ENCODE peak calls at places on chromosome 7, in nine cellular contexts. H is CD8-positive, alpha-beta T cell; X is IMR-90; D is lower lobe of right lung; C is astrocyte of the spinal cord; G is NB4; V is bronchial epithelial cell; A is PC-3; F is choroid plexus epithelial cell. S is an unnamed sample.
A peak's percentile ranks its signal among the peaks of the same experiment; 100 is the strongest.

GRCh38 chr7:114822844-114823243 is 99.0 kb upstream of the MDFIC start:
- DNase-seq in A (peak; percentile 64), H (no peak), C (no peak), D (no peak), X (no peak), F (no peak), V (no peak), G (no peak), S (no peak)

GRCh38 chr7:7190142-7190541 is 7.8 kb downstream of the C1GALT1 start:
- DNase-seq in C (peak; percentile 52), G (peak; percentile 18), V (no peak), X (peak; percentile 74), A (no peak), D (no peak), H (no peak), F (peak; percentile 90), S (peak; percentile 85)

GRCh38 chr7:82429408-82429807 is 14.2 kb downstream of the CACNA2D1 start:
- DNase-seq in F (no peak), D (no peak), V (no peak), G (no peak), X (no peak), H (no peak), A (no peak), C (no peak), S (peak; percentile 16)

GRCh38 chr7:105680505-105681187 is 99.4 kb upstream of the EFCAB10 start:
- DNase-seq in H (no peak), F (no peak), V (no peak), D (peak; percentile 64), C (no peak), X (no peak), G (no peak), A (no peak), S (no peak)

GRCh38 chr7:92644406-92645113 is 54.4 kb upstream of the FAM133B start:
- DNase-seq in F (peak; percentile 45), G (no peak), X (peak; percentile 37), D (no peak), V (peak; percentile 52), A (no peak), H (no peak), C (no peak), S (peak; percentile 55)

GRCh38 chr7:85554294-85554877 is 367.5 kb upstream of the SEMA3D start:
- DNase-seq in H (no peak), V (peak; percentile 71), A (peak; percentile 82), D (no peak), G (peak; percentile 70), C (peak; percentile 80), X (peak; percentile 82), F (peak; percentile 88), S (peak; percentile 85)

GRCh38 chr7:50629238-50629901 is 64.2 kb upstream of the DDC start:
- DNase-seq in F (no peak), A (no peak), H (no peak), D (no peak), V (no peak), X (no peak), G (no peak), C (no peak), S (no peak)

GRCh38 chr7:151992375-151992774 is 33.1 kb upstream of the GALNT11 start:
- DNase-seq in V (peak; percentile 34), G (peak; percentile 77), F (peak; percentile 33), D (peak; percentile 71), A (peak; percentile 68), X (no peak), H (peak; percentile 16), C (no peak), S (peak; percentile 15)

GRCh38 chr7:15489383-15489782 is 72.4 kb downstream of the AGMO start:
- DNase-seq in H (no peak), A (no peak), G (no peak), F (no peak), C (no peak), X (no peak), D (no peak), V (no peak), S (no peak)

GRCh38 chr7:128003179-128003578 is 28.1 kb downstream of the LRRC4 start:
- DNase-seq in V (no peak), C (no peak), A (no peak), H (no peak), F (no peak), X (no peak), D (no peak), G (no peak), S (no peak)

GRCh38 chr7:18109762-18110161 is 82.1 kb upstream of the PRPS1L1 start:
- DNase-seq in C (peak; percentile 60), V (peak; percentile 21), X (peak; percentile 55), H (no peak), D (no peak), F (no peak), G (no peak), A (peak; percentile 55), S (no peak)

GRCh38 chr7:7639847-7640220 is 718 bp upstream of the UMAD1 start:
- DNase-seq in A (peak; percentile 22), V (peak; percentile 52), H (peak; percentile 26), C (no peak), G (peak; percentile 53), F (peak; percentile 29), X (peak; percentile 2), D (no peak), S (peak; percentile 43)

GRCh38 chr7:127064-127598 is 65.2 kb upstream of the FAM20C start:
- DNase-seq in G (no peak), H (no peak), X (no peak), F (no peak), C (no peak), A (no peak), D (no peak), V (no peak), S (no peak)

GRCh38 chr7:96786998-96787395 is 77.4 kb upstream of the SEM1 start:
- DNase-seq in C (no peak), V (no peak), A (no peak), D (no peak), H (no peak), X (no peak), G (no peak), F (no peak), S (no peak)

GRCh38 chr7:99618726-99619125 is 2.0 kb downstream of the ZSCAN25 start:
- DNase-seq in C (no peak), F (no peak), D (no peak), V (peak; percentile 98), G (no peak), A (peak; percentile 94), X (peak; percentile 75), H (no peak), S (peak; percentile 17)

GRCh38 chr7:50397320-50397970 is 52.7 kb downstream of the FIGNL1 start:
- DNase-seq in D (no peak), F (no peak), V (no peak), H (no peak), A (no peak), C (no peak), X (no peak), G (no peak), S (no peak)

GRCh38 chr7:116461500-116461899 is 38.0 kb upstream of the CAV2 start:
- DNase-seq in V (no peak), C (no peak), A (peak; percentile 24), G (no peak), D (no peak), H (no peak), F (no peak), X (no peak), S (no peak)
- TF ChIP-seq CTCF in V (no peak), C (no peak), A (peak; percentile 38), G (no peak), D (no peak), H (no peak), F (peak; percentile 50), X (peak; percentile 23), S (peak; percentile 32)

GRCh38 chr7:1239455-1240295 is 7.0 kb downstream of the UNCX start:
- DNase-seq in V (no peak), G (no peak), H (no peak), A (no peak), X (no peak), F (no peak), C (no peak), D (no peak), S (no peak)
- H3K4me3 ChIP-seq in V (no peak overlapping the region), G (no peak overlapping the region), H (no peak overlapping the region), A (no peak overlapping the region), X (no peak overlapping the region), F (no peak overlapping the region), C (no peak overlapping the region), D (no peak overlapping the region), S (no peak overlapping the region)

GRCh38 chr7:32036557-32036956 is 33.6 kb downstream of the PDE1C start:
- DNase-seq in F (no peak), C (peak; percentile 64), A (peak; percentile 77), G (no peak), V (peak; percentile 3), H (no peak), X (peak; percentile 54), D (no peak), S (no peak)

GRCh38 chr7:32042900-32043299 is 27.3 kb downstream of the PDE1C start:
- DNase-seq in H (no peak), G (no peak), A (peak; percentile 38), X (no peak), C (no peak), V (no peak), D (no peak), F (no peak), S (no peak)

GRCh38 chr7:32037650-32038198 is 32.5 kb downstream of the PDE1C start:
- DNase-seq in C (no peak), D (no peak), A (no peak), H (no peak), X (no peak), V (no peak), F (no peak), G (no peak), S (no peak)

GRCh38 chr7:32043688-32044087 is 26.5 kb downstream of the PDE1C start:
- DNase-seq in H (no peak), G (no peak), F (no peak), X (peak; percentile 83), A (peak; percentile 83), C (peak; percentile 83), D (no peak), V (no peak), S (peak; percentile 50)

GRCh38 chr7:32039000-32039756 is 31.0 kb downstream of the PDE1C start:
- DNase-seq in V (no peak), X (no peak), H (no peak), C (no peak), F (no peak), D (no peak), A (no peak), G (peak; percentile 14), S (no peak)
- TF ChIP-seq CTCF in V (no peak), X (no peak), H (no peak), C (peak; percentile 3), F (no peak), D (no peak), A (peak; percentile 41), G (peak; percentile 8), S (no peak)

DNA sequence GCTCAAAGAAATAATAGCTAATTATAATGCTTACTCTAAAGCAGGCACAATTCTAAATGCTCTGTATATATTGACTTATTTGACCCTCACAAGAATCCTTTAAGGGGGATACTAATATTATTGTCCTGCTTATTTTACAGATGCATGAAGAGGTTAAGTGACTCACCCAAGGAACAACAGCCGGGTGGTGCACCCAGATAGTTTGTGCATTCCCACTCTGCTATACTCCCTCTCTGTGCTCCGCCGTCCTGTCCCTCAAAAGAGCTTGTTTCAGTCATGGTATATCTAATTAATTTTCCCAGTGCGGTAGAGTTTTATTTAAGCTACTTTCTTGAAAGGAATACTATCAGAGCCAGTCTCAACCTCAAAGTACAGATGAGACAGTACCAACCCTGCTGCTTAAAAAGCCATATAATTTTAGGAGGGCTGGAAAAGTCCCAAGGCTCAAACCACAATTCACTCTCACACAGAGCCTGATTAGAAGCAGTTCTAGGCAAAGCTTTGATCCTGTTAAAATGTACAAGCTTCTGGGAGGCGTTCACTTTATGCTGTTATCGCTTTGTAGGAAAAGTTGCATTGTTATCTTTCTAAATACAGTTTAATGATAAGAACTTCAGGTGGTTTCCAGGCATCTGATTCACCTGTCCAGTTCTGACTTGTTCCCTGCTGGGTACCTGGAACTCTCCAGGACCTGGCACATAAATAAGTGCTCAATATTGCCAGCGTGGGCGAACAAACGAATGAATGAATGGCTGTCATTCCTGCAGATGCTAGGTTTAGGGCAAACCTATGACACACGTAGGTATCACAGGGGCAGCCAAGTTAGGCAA is 261.5 kb upstream of the KLF14 start:
- DNase-seq in C (peak; percentile 58), V (peak; percentile 97), D (no peak), G (no peak), X (no peak), H (no peak), F (peak; percentile 43), A (no peak), S (no peak)
- H3K4me3 ChIP-seq in C (no peak overlapping the region), V (no peak overlapping the region), D (no peak overlapping the region), G (no peak overlapping the region), X (no peak overlapping the region), H (no peak overlapping the region), F (no peak overlapping the region), A (no peak overlapping the region), S (no peak overlapping the region)